ENCODE peak calls at places on chromosomes 11 and 22, in four cellular contexts. T is heart left ventricle, H is hypothalamus, N is WERI-Rb-1. C is an unnamed sample.

GRCh38 chr11:65814131-65814959 is 19.4 kb upstream of the SNX32 start:
- DNase-seq in T (peak), H (no peak), N (no peak), C (peak)

GRCh38 chr11:65611758-65612603 is 2.0 kb downstream of the MAP3K11 start:
- DNase-seq in T (no peak), H (no peak), N (no peak), C (no peak)

GRCh38 chr22:20174785-20175596 is 24.1 kb upstream of the CCDC188 start:
- DNase-seq in T (no peak), H (no peak), N (peak), C (no peak)

GRCh38 chr11:44138286-44138685 is 42.8 kb downstream of the EXT2 start:
- DNase-seq in T (no peak), H (no peak), N (no peak), C (no peak)

GRCh38 chr11:10878408-10879214 is 20.8 kb upstream of the ZBED5 start:
- DNase-seq in T (no peak), H (no peak), N (peak), C (no peak)

GRCh38 chr22:38276161-38276560 is 3.4 kb upstream of the TMEM184B start:
- DNase-seq in T (no peak), H (no peak), N (no peak), C (no peak)

GRCh38 chr11:45881708-45882368 is 3.6 kb upstream of the MAPK8IP1 start:
- DNase-seq in T (no peak), H (no peak), N (no peak), C (no peak)

GRCh38 chr22:43823353-43823908 is 11.3 kb upstream of the EFCAB6 start:
- DNase-seq in T (no peak), H (no peak), N (peak), C (peak)

GRCh38 chr22:43289551-43289963 is 53.6 kb downstream of the SCUBE1 start:
- DNase-seq in T (peak), H (no peak), N (no peak), C (no peak)

GRCh38 chr11:130580372-130580771 is 131.9 kb downstream of the ADAMTS15 start:
- DNase-seq in T (peak), H (peak), N (peak), C (no peak)

GRCh38 chr11:134252539-134253188 is 488 bp downstream of the THYN1 start:
- DNase-seq in T (no peak), H (no peak), N (peak), C (peak)

GRCh38 chr11:76641905-76642304 is 28.6 kb downstream of the LRRC32 start:
- DNase-seq in T (no peak), H (no peak), N (no peak), C (no peak)

GRCh38 chr11:71173709-71174108 is 78.7 kb downstream of the SHANK2 start:
- DNase-seq in T (no peak), H (no peak), N (no peak), C (no peak)

GRCh38 chr22:29203883-29204282 is 1.8 kb upstream of the EMID1 start:
- DNase-seq in T (no peak), H (no peak), N (no peak), C (no peak)

GRCh38 chr22:48417143-48418070 is 1410.3 kb downstream of the BRD1 start:
- DNase-seq in T (no peak), H (no peak), N (no peak), C (no peak)

GRCh38 chr11:35158371-35159081 is 19.6 kb downstream of the CD44 start:
- DNase-seq in T (peak), H (peak), N (peak), C (no peak)

GRCh38 chr11:24375351-24375750 is 121.5 kb upstream of the LUZP2 start:
- DNase-seq in T (no peak), H (no peak), N (no peak), C (no peak)

GRCh38 chr11:94782446-94782845 is 14.3 kb downstream of the AMOTL1 start:
- DNase-seq in T (no peak), H (no peak), N (no peak), C (no peak)

GRCh38 chr11:208917-209260 is 1.4 kb downstream of the RIC8A start:
- DNase-seq in T (no peak), H (no peak), N (no peak), C (peak)

C was measured in adrenal gland.